ENCODE peak calls at places on chromosome 13, in seven cellular contexts. N is NB4, S is hepatocyte, R is brain microvascular endothelial cell, T is IMR-90, M is neural crest cell, B is endothelial cell. F is an unnamed sample.

GRCh38 chr13:66312312-66313087 is 917.6 kb downstream of the PCDH9 start:
- DNase-seq in N (no peak), S (peak; percentile 16), R (peak; percentile 92), T (peak; percentile 80), M (no peak), B (no peak), F (peak; percentile 61)

GRCh38 chr13:51233117-51233826 is 11.1 kb downstream of the FAM124A start:
- DNase-seq in N (no peak), S (no peak), R (no peak), T (no peak), M (no peak), B (no peak), F (no peak)

GRCh38 chr13:83515267-83515666 is 367.0 kb downstream of the SLITRK1 start:
- DNase-seq in N (no peak), S (no peak), R (peak; percentile 36), T (peak; percentile 22), M (no peak), B (no peak), F (no peak)

GRCh38 chr13:97221491-97221890 is 642 bp upstream of the MBNL2 start:
- DNase-seq in N (no peak), S (no peak), R (no peak), T (no peak), M (no peak), B (no peak), F (no peak)

GRCh38 chr13:76927955-76928354 is 20.4 kb upstream of the ACOD1 start:
- DNase-seq in N (no peak), S (no peak), R (no peak), T (no peak), M (no peak), B (no peak), F (no peak)

GRCh38 chr13:89097994-89098393 is 1426.8 kb downstream of the SLITRK5 start:
- DNase-seq in N (peak; percentile 51), S (no peak), R (no peak), T (no peak), M (no peak), B (no peak), F (no peak)

GRCh38 chr13:37868691-37869505 is 674 bp downstream of the TRPC4 start:
- DNase-seq in N (no peak), S (peak; percentile 8), R (peak; percentile 46), T (peak; percentile 50), M (peak; percentile 8), B (peak; percentile 6), F (no peak)

GRCh38 chr13:31029129-31029528 is 96.7 kb downstream of the TEX26 start:
- DNase-seq in N (no peak), S (no peak), R (no peak), T (no peak), M (no peak), B (no peak), F (no peak)

GRCh38 chr13:36096411-36097184 is 34.6 kb downstream of the DCLK1 start:
- DNase-seq in N (no peak), S (peak; percentile 11), R (no peak), T (no peak), M (no peak), B (no peak), F (no peak)

GRCh38 chr13:40586886-40587285 is 79.6 kb downstream of the FOXO1 start:
- DNase-seq in N (no peak), S (no peak), R (no peak), T (no peak), M (no peak), B (no peak), F (no peak)

GRCh38 chr13:44160549-44161278 is 212.9 kb upstream of the SERP2 start:
- DNase-seq in N (no peak), S (peak; percentile 66), R (no peak), T (peak; percentile 15), M (no peak), B (no peak), F (no peak)

GRCh38 chr13:30991922-30992321 is 59.5 kb downstream of the TEX26 start:
- DNase-seq in N (no peak), S (no peak), R (no peak), T (no peak), M (no peak), B (no peak), F (no peak)

GRCh38 chr13:114231886-114232285 is 2.8 kb upstream of the CDC16 start:
- DNase-seq in N (no peak), S (no peak), R (no peak), T (no peak), M (no peak), B (no peak), F (no peak)

GRCh38 chr13:99377641-99378040 is 70.4 kb upstream of the GPR183 start:
- DNase-seq in N (no peak), S (no peak), R (no peak), T (no peak), M (no peak), B (no peak), F (no peak)

GRCh38 chr13:26991508-26992181 is 180.0 kb downstream of the USP12 start:
- DNase-seq in N (no peak), S (peak; percentile 57), R (no peak), T (peak; percentile 27), M (no peak), B (no peak), F (no peak)

DNA sequence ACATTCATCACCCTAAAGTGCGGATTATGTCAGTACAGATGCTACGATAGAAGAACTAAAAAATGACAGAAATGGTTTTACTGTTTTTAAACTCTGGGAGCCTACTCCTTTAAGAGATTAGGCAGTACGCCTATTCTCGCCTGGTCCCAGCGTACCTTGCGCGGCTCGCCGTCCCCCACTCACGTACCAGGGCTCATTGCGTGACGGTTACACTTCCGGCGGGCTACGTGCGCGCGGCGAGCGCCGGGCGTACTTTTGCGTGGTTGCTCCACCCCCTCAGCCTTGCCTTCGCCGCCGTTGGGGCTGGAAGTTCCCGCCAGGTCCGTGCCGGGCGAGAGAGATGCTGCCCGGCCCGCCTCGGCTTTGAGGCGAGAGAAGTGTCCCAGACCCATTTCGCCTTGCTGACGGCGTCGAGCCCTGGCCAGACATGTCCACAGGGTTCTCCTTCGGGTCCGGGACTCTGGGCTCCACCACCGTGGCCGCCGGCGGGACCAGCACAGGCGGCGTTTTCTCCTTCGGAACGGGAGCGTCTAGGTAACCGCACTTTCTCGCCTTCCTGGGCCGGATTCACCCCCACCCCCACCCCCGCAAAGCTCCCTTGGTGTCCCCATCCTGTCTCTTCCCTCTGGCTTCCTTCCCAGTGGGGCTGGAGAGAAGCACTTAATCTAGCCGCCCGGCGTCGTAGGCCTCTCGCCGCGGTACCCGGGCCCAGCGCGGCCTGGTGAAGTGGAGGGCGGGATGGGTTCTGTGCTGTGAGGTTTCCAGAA is at the start of gene NUP58:
- DNase-seq in N (peak; percentile 97), S (peak; percentile 96), R (peak; percentile 95), T (peak; percentile 95), M (peak; percentile 88), B (peak; percentile 89), F (peak; percentile 97)
- TF ChIP-seq CTCF in N (no peak), S (no peak), R (no peak), T (no peak), M (no peak), B (no peak), F (no peak)

DNA sequence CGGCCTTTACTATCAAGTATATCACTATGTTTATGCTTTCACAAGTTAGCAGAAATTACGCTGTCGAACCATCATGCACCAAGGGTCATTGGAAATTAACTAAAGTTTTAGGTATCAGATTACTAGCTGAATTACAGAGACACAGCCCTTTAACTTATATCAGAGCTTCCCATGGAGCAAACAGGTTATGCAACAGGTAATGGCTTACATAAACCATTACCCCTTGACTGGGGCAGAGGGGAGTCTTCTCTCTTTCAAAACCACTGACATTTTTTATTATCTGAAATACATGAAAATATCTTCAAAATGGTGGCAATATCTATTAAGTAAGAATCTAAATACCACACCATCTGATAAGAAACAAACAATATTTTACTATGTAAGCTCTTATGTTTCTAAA is 1692.9 kb upstream of the SLC10A2 start:
- DNase-seq in N (peak; percentile 16), S (no peak), R (no peak), T (no peak), M (no peak), B (no peak), F (no peak)
- TF ChIP-seq CTCF in N (no peak), S (no peak), R (no peak), T (no peak), M (no peak), B (no peak), F (no peak)

GRCh38 chr13:113211774-113212173 is 2.4 kb downstream of the CUL4A start:
- DNase-seq in N (peak; percentile 61), S (no peak), R (no peak), T (no peak), M (peak; percentile 22), B (peak; percentile 46), F (no peak)
- TF ChIP-seq CTCF in N (peak; percentile 37), S (no peak), R (peak; percentile 39), T (peak; percentile 12), M (peak; percentile 49), B (no peak), F (no peak)

GRCh38 chr13:78131811-78132210 is 213.2 kb upstream of the EDNRB start:
- DNase-seq in N (peak; percentile 25), S (no peak), R (no peak), T (peak; percentile 14), M (no peak), B (no peak), F (no peak)
- TF ChIP-seq CTCF in N (peak; percentile 35), S (peak; percentile 41), R (peak; percentile 56), T (peak; percentile 52), M (peak; percentile 41), B (peak; percentile 43), F (no peak)

GRCh38 chr13:46006688-46007452 is 45.7 kb downstream of the ZC3H13 start:
- DNase-seq in N (no peak), S (no peak), R (no peak), T (peak; percentile 4), M (no peak), B (no peak), F (no peak)

GRCh38 chr13:46008631-46009030 is 43.9 kb downstream of the ZC3H13 start:
- DNase-seq in N (no peak), S (no peak), R (no peak), T (no peak), M (no peak), B (no peak), F (no peak)

GRCh38 chr13:46015374-46015773 is 37.2 kb downstream of the ZC3H13 start:
- DNase-seq in N (peak; percentile 14), S (no peak), R (no peak), T (no peak), M (no peak), B (no peak), F (no peak)

GRCh38 chr13:46012404-46012803 is 40.1 kb downstream of the ZC3H13 start:
- DNase-seq in N (no peak), S (no peak), R (no peak), T (no peak), M (no peak), B (no peak), F (no peak)

GRCh38 chr13:46010148-46010547 is 42.4 kb downstream of the ZC3H13 start:
- DNase-seq in N (peak; percentile 29), S (peak; percentile 22), R (no peak), T (no peak), M (no peak), B (peak; percentile 11), F (no peak)
- TF ChIP-seq CTCF in N (peak; percentile 21), S (peak; percentile 50), R (peak; percentile 51), T (peak; percentile 15), M (peak; percentile 58), B (peak; percentile 35), F (no peak)

GRCh38 chr13:25242956-25243355 is 44.3 kb downstream of the MTMR6 start:
- DNase-seq in N (no peak), S (no peak), R (no peak), T (no peak), M (no peak), B (no peak), F (no peak)
- TF ChIP-seq CTCF in N (no peak), S (no peak), R (no peak), T (no peak), M (no peak), B (no peak), F (no peak)